ENCODE peak calls at places on chromosomes 3 and 15, in five cellular contexts. E, Y, Z, U and P are unnamed samples.

GRCh38 chr15:98937413-98938104 is 70.0 kb downstream of the PGPEP1L start:
- DNase-seq in Z (no peak), Y (no peak), E (no peak), U (no peak), P (no peak)

GRCh38 chr3:85838921-85839320 is 880.1 kb downstream of the CADM2 start:
- DNase-seq in U (no peak), E (no peak), Z (no peak), Y (no peak), P (no peak)

GRCh38 chr3:81734742-81735141 is 26.7 kb downstream of the GBE1 start:
- DNase-seq in E (no peak), Y (no peak), Z (no peak), U (no peak), P (peak; percentile 82)

GRCh38 chr3:65946438-65946837 is 92.3 kb downstream of the MAGI1 start:
- DNase-seq in U (peak; percentile 45), E (no peak), Z (peak; percentile 67), Y (no peak), P (peak; percentile 77)

GRCh38 chr3:147672436-147672835 is 263.3 kb downstream of the ZIC1 start:
- DNase-seq in Y (no peak), E (no peak), Z (no peak), U (no peak), P (no peak)

GRCh38 chr15:42130246-42130986 is 26.0 kb downstream of the PLA2G4F start:
- DNase-seq in Z (no peak), Y (no peak), U (no peak), E (no peak), P (no peak)

GRCh38 chr3:134143828-134144390 is 106.8 kb downstream of the RYK start:
- DNase-seq in U (no peak), Z (no peak), E (no peak), Y (no peak), P (no peak)

GRCh38 chr3:185216587-185216918 is 37.3 kb downstream of the EHHADH start:
- DNase-seq in U (no peak), Y (no peak), Z (peak; percentile 52), E (no peak), P (no peak)

GRCh38 chr15:57213783-57214366 is 162.4 kb upstream of the CGNL1 start:
- DNase-seq in Z (peak; percentile 67), E (peak; percentile 51), U (no peak), Y (no peak), P (peak; percentile 48)

GRCh38 chr3:141462176-141462859 is 24.5 kb upstream of the RASA2 start:
- DNase-seq in Y (no peak), Z (no peak), E (no peak), U (no peak), P (no peak)

GRCh38 chr15:49814709-49815108 is 193.9 kb downstream of the DTWD1 start:
- DNase-seq in U (no peak), Z (no peak), E (no peak), Y (no peak), P (no peak)

GRCh38 chr3:143648708-143649107 is 199.6 kb downstream of the SLC9A9 start:
- DNase-seq in E (peak; percentile 29), Y (no peak), Z (no peak), U (no peak), P (peak; percentile 33)

GRCh38 chr15:34147371-34148140 is 45.7 kb downstream of the PGBD4 start:
- DNase-seq in Y (no peak), Z (peak; percentile 14), E (peak; percentile 79), U (no peak), P (peak; percentile 90)

GRCh38 chr3:139198929-139199328 is 144.9 kb upstream of the MRPS22 start:
- DNase-seq in Y (peak; percentile 35), U (no peak), E (no peak), Z (no peak), P (peak; percentile 64)

GRCh38 chr3:127407026-127407939 is 119.4 kb upstream of the PRR20G start:
- DNase-seq in U (no peak), E (no peak), Z (no peak), Y (no peak), P (no peak)

GRCh38 chr15:66795851-66796250 is 93.8 kb downstream of the SMAD6 start:
- DNase-seq in U (no peak), Y (no peak), E (no peak), Z (no peak), P (peak; percentile 53)

GRCh38 chr15:85831415-85832113 is 36.8 kb upstream of the KLHL25 start:
- DNase-seq in E (peak; percentile 50), Z (peak; percentile 57), Y (no peak), U (peak; percentile 65), P (peak; percentile 57)

GRCh38 chr15:45521596-45522167 is 873 bp downstream of the SLC30A4 start:
- DNase-seq in Z (peak; percentile 22), U (no peak), Y (no peak), E (peak; percentile 6), P (peak; percentile 27)

GRCh38 chr15:101204744-101205535 is 46.9 kb downstream of the CHSY1 start:
- DNase-seq in E (no peak), Z (peak; percentile 52), Y (no peak), U (no peak), P (no peak)

GRCh38 chr3:50401973-50402372 is 42.7 kb upstream of the TMEM115 start:
- DNase-seq in Y (no peak), Z (no peak), E (no peak), U (no peak), P (no peak)

GRCh38 chr3:105868450-105868744 is 415 bp downstream of the CBLB start:
- DNase-seq in Z (peak; percentile 59), U (peak; percentile 60), Y (no peak), E (peak; percentile 37), P (peak; percentile 45)

GRCh38 chr3:57179580-57180410 is 14.6 kb upstream of the IL17RD start:
- DNase-seq in U (no peak), E (peak; percentile 19), Z (no peak), Y (no peak), P (peak; percentile 47)
- TF ChIP-seq CTCF in U (no peak), E (peak; percentile 31), Z (peak; percentile 47), Y (peak; percentile 53), P (peak; percentile 57)

GRCh38 chr15:88401972-88402656 is 65.1 kb downstream of the MRPL46 start:
- DNase-seq in E (no peak), Z (no peak), U (no peak), Y (no peak), P (no peak)
- H3K4me3 ChIP-seq in E (no peak overlapping the region), Z (no peak overlapping the region), U (no peak overlapping the region), Y (no peak overlapping the region), P (no peak overlapping the region)

DNA sequence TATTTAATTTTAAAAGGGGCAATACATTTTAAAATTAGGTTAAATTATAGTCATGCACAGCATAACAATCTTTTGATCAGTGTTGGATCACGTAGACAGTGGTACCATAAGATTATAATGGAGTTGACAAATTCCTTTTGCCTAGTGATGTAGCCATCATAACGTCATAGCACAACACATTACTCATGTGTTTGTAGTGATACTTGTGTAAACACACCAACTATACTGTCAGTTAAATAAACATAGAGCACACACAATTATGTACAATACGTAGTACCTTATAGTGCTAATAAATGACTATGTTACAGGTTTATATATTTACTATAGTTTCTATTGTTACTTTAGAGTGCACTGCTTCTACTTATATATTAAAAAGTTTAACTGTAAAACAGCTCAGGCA is 31.2 kb downstream of the FOXB1 start:
- DNase-seq in Y (no peak), Z (no peak), U (no peak), E (peak; percentile 40), P (peak; percentile 50)
- TF ChIP-seq CTCF in Y (no peak), Z (no peak), U (no peak), E (no peak), P (no peak)

DNA sequence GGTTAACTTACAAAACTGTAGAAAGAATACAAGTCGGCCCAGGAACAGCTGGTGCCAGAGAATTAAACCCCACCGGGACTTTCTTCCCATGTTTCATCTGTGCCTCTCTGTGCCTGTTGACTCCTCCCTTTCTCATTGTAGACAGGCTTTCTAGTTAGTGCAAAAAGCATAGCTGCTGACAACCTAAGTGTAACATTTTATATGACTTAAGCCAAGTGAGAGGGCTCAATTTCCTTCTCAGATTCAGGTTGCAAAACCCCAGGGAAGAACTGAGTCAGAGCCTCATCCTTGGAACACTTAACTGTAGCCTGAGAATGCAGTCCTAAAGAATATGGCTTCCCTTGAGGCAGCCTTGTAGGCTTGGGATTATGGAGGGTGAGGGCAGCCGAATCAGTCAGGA is 302.5 kb upstream of the AZI2 start:
- DNase-seq in Y (no peak), E (no peak), U (no peak), Z (peak; percentile 3), P (peak; percentile 24)
- H3K4me3 ChIP-seq in Y (no peak overlapping the region), E (no peak overlapping the region), U (no peak overlapping the region), Z (no peak overlapping the region), P (no peak overlapping the region)

GRCh38 chr3:8279476-8279875 is 222.1 kb upstream of the LMCD1 start:
- DNase-seq in U (no peak), E (no peak), Y (no peak), Z (no peak), P (no peak)
- TF ChIP-seq CTCF in U (no peak), E (no peak), Y (no peak), Z (no peak), P (no peak)

GRCh38 chr3:63922800-63923199 is 10.6 kb upstream of the SCAANT1 start:
- DNase-seq in Z (no peak), E (no peak), Y (no peak), U (no peak), P (no peak)

GRCh38 chr3:63921741-63922482 is 9.7 kb upstream of the SCAANT1 start:
- DNase-seq in U (no peak), Z (no peak), E (no peak), Y (no peak), P (no peak)

GRCh38 chr3:63914312-63914711 is 2.1 kb upstream of the SCAANT1 start:
- DNase-seq in U (peak; percentile 30), Y (no peak), E (no peak), Z (no peak), P (peak; percentile 85)

GRCh38 chr3:63920001-63920400 is 7.8 kb upstream of the SCAANT1 start:
- DNase-seq in U (no peak), Z (no peak), Y (no peak), E (no peak), P (no peak)

DNA sequence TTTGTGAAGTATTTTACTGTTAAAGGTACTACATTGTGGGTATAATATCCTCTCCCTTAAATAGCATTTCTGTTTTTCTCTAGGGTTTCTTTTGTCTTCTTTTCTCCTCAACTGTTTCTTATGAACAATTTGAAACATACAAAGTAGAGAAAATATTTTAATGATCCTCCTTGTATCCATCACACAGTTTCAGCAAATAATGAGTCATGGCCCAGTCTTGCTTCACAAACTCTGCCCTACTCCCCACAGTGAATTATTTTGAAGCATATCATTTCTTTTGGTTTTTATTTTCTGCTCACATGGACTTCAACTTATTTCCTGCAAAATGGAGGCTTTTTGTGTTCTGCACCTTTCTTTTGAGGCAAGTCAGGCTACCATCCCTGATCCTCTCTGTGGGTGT is 6.1 kb upstream of the SCAANT1 start:
- DNase-seq in U (no peak), Y (no peak), E (no peak), Z (peak; percentile 58), P (peak; percentile 54)
- H3K4me3 ChIP-seq in U (no peak overlapping the region), Y (no peak overlapping the region), E (no peak overlapping the region), Z (no peak overlapping the region), P (no peak overlapping the region)